ENCODE peak calls at places on chromosomes 2 and 18, in five cellular contexts. T is Calu3, B is LNCaP clone FGC, E is neural progenitor cell, I is lower lobe of right lung. S is an unnamed sample.

GRCh38 chr2:223459328-223459939 is 142.7 kb downstream of the SCG2 start:
- DNase-seq in T (no peak), B (no peak), E (peak; percentile 36), I (no peak), S (no peak)

GRCh38 chr2:84276585-84277255 is 182.4 kb downstream of the SUCLG1 start:
- DNase-seq in T (no peak), B (no peak), E (no peak), I (no peak), S (no peak)

GRCh38 chr18:56807883-56808282 is 156.7 kb downstream of the WDR7 start:
- DNase-seq in T (no peak), B (no peak), E (no peak), I (no peak), S (no peak)

GRCh38 chr2:236592821-236593220 is 23.2 kb downstream of the ACKR3 start:
- DNase-seq in T (no peak), B (no peak), E (no peak), I (no peak), S (no peak)

GRCh38 chr2:121455438-121455837 is 75.2 kb upstream of the RNU4ATAC start:
- DNase-seq in T (no peak), B (no peak), E (no peak), I (no peak), S (no peak)

GRCh38 chr2:128595763-128596452 is 277.2 kb upstream of the HS6ST1 start:
- DNase-seq in T (no peak), B (no peak), E (no peak), I (no peak), S (peak; percentile 79)

GRCh38 chr2:43898134-43898957 is 59.6 kb downstream of the ABCG8 start:
- DNase-seq in T (no peak), B (peak; percentile 36), E (peak; percentile 23), I (peak; percentile 66), S (no peak)

GRCh38 chr18:5630057-5630765 is 86.4 kb upstream of the EPB41L3 start:
- DNase-seq in T (no peak), B (no peak), E (peak; percentile 93), I (peak; percentile 85), S (peak; percentile 74)

GRCh38 chr2:236790991-236791390 is 221.4 kb downstream of the ACKR3 start:
- DNase-seq in T (no peak), B (no peak), E (no peak), I (no peak), S (no peak)

GRCh38 chr2:134772493-134773169 is 53.8 kb upstream of the TMEM163 start:
- DNase-seq in T (no peak), B (no peak), E (peak; percentile 15), I (no peak), S (no peak)

GRCh38 chr2:100302585-100302892 is 19.8 kb downstream of the LONRF2 start:
- DNase-seq in T (no peak), B (peak; percentile 48), E (no peak), I (no peak), S (no peak)

GRCh38 chr2:40955042-40955441 is 503.2 kb upstream of the SLC8A1 start:
- DNase-seq in T (no peak), B (no peak), E (no peak), I (no peak), S (no peak)

GRCh38 chr18:22902093-22902492 is 31.0 kb upstream of the RBBP8 start:
- DNase-seq in T (no peak), B (no peak), E (no peak), I (no peak), S (no peak)

GRCh38 chr2:226763320-226763719 is 36.3 kb downstream of the IRS1 start:
- DNase-seq in T (no peak), B (no peak), E (no peak), I (no peak), S (no peak)

GRCh38 chr2:98568161-98568956 is 40.0 kb downstream of the COA5 start:
- DNase-seq in T (no peak), B (no peak), E (no peak), I (no peak), S (no peak)

GRCh38 chr2:121220995-121221394 is 64.0 kb downstream of the TFCP2L1 start:
- DNase-seq in T (peak; percentile 26), B (no peak), E (no peak), I (no peak), S (no peak)

GRCh38 chr2:78218066-78218465 is 695.9 kb upstream of the LRRTM4 start:
- DNase-seq in T (no peak), B (no peak), E (no peak), I (no peak), S (no peak)

GRCh38 chr2:207202645-207203044 is 36.9 kb upstream of the KLF7 start:
- DNase-seq in T (no peak), B (no peak), E (peak; percentile 79), I (no peak), S (no peak)

GRCh38 chr18:36593641-36594040 is 235.2 kb downstream of the TPGS2 start:
- DNase-seq in T (no peak), B (no peak), E (no peak), I (no peak), S (no peak)

DNA sequence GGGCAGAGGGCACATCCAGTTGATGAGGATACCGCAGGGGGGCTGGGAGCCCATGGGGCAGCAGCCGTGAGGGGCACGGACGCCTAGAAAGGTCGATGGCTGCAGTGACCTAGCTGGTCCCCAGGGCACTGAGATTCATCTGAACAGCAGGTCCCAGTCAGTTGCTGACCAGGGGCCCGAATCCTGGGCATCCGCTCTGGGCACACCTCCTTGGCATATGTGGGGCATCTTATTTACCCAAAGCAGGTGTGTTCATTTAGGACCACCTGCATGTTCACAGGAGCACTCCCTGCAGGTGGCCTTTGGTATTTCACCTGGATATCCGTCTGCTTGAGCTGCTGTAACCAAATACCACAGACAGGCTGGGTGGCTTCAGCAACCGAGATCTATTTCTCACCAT is 72.0 kb upstream of the ODC1 start:
- DNase-seq in T (no peak), B (no peak), E (no peak), I (no peak), S (no peak)
- TF ChIP-seq CTCF in T (peak; percentile 58), B (no peak), E (peak; percentile 37), I (no peak), S (peak; percentile 28)

DNA sequence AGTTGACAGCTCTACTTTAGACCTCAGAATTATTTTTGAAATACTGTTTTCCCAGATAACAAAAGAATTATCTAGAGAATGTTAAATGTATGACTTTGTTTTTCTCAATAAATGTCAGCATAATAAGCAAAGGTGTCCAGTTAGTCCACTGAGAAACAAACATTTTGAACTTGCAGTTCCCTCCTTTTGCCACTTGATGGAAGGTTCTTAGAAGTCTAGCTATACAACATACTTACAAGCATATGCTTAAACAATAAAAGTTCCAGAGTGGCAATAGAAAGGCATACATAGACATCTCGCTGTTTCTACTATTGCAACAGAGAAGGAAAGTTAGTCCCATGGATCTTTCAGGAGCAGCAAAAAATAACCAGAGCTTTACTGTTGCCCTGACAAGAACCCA is 11.8 kb downstream of the NDUFA10 start:
- DNase-seq in T (no peak), B (no peak), E (no peak), I (no peak), S (no peak)
- TF ChIP-seq CTCF in T (no peak), B (peak; percentile 15), E (peak; percentile 16), I (no peak), S (peak; percentile 71)

GRCh38 chr2:158473719-158474392 is 17.1 kb downstream of the PKP4 start:
- DNase-seq in T (no peak), B (no peak), E (peak; percentile 38), I (no peak), S (no peak)
- TF ChIP-seq CTCF in T (no peak), B (no peak), E (peak; percentile 58), I (no peak), S (peak; percentile 34)

GRCh38 chr2:209936106-209936663 is 66.3 kb upstream of the RPE start:
- DNase-seq in T (no peak), B (no peak), E (no peak), I (no peak), S (no peak)
- TF ChIP-seq CTCF in T (no peak), B (peak; percentile 61), E (peak; percentile 20), I (peak; percentile 17), S (peak; percentile 67)

S was measured in chondrocyte.